ENCODE peak calls at places on chromosomes 7 and 10, in four cellular contexts. F, Q, U and E are unnamed samples.

GRCh38 chr10:6721480-6721879 is 141.4 kb upstream of the PRKCQ start:
- DNase-seq in F (peak), Q (no peak), U (peak), E (peak)

GRCh38 chr10:7419998-7420397 is 9.2 kb upstream of the SFMBT2 start:
- DNase-seq in F (no peak), Q (no peak), U (no peak), E (no peak)

GRCh38 chr10:6120691-6121090 is 31.9 kb downstream of the RBM17 start:
- DNase-seq in F (no peak), Q (no peak), U (no peak), E (peak)

GRCh38 chr7:6228363-6228762 is 44.1 kb downstream of the CYTH3 start:
- DNase-seq in F (peak), Q (no peak), U (no peak), E (peak)

GRCh38 chr7:69772699-69773436 is 174.6 kb downstream of the AUTS2 start:
- DNase-seq in F (no peak), Q (no peak), U (no peak), E (no peak)

GRCh38 chr7:137962875-137963507 is 38.9 kb downstream of the CREB3L2 start:
- DNase-seq in F (no peak), Q (no peak), U (no peak), E (no peak)

GRCh38 chr10:52379287-52379686 is 65.2 kb downstream of the DKK1 start:
- DNase-seq in F (no peak), Q (no peak), U (no peak), E (no peak)

GRCh38 chr7:18399624-18400235 is 95.8 kb upstream of the HDAC9 start:
- DNase-seq in F (peak), Q (no peak), U (no peak), E (no peak)

GRCh38 chr10:133144771-133145170 is 15.2 kb upstream of the KNDC1 start:
- DNase-seq in F (no peak), Q (no peak), U (no peak), E (no peak)

GRCh38 chr7:30755384-30756154 is 3.6 kb downstream of the INMT start:
- DNase-seq in F (peak), Q (no peak), U (no peak), E (peak)

GRCh38 chr10:103333934-103334520 is 16.9 kb downstream of the PCGF6 start:
- DNase-seq in F (peak), Q (no peak), U (no peak), E (peak)

GRCh38 chr10:30185916-30186315 is 126.5 kb upstream of the JCAD start:
- DNase-seq in F (peak), Q (no peak), U (peak), E (peak)

GRCh38 chr7:32660936-32661335 is 165.6 kb downstream of the AVL9 start:
- DNase-seq in F (peak), Q (no peak), U (no peak), E (no peak)

GRCh38 chr10:31708513-31708912 is 220.1 kb downstream of the ARHGAP12 start:
- DNase-seq in F (peak), Q (no peak), U (no peak), E (peak)

GRCh38 chr10:132948351-132948750 is 6.0 kb upstream of the CFAP46 start:
- DNase-seq in F (no peak), Q (no peak), U (no peak), E (no peak)

GRCh38 chr7:10521306-10521705 is 452.4 kb upstream of the PHF14 start:
- DNase-seq in F (no peak), Q (no peak), U (no peak), E (no peak)

GRCh38 chr7:77434570-77434969 is 18.4 kb upstream of the GSAP start:
- DNase-seq in F (peak), Q (no peak), U (peak), E (peak)

GRCh38 chr7:37248396-37248836 is 200.2 kb downstream of the ELMO1 start:
- DNase-seq in F (no peak), Q (no peak), U (no peak), E (no peak)

GRCh38 chr10:19194866-19195265 is 146.3 kb downstream of the MALRD1 start:
- DNase-seq in F (peak), Q (no peak), U (no peak), E (peak)

GRCh38 chr7:43847496-43847895 is 21.8 kb downstream of the MRPS24 start:
- DNase-seq in F (no peak), Q (no peak), U (no peak), E (no peak)

GRCh38 chr7:124106575-124106974 is 73.7 kb upstream of the TMEM229A start:
- DNase-seq in F (no peak), Q (no peak), U (no peak), E (no peak)

GRCh38 chr7:156639426-156640256 is 933 bp upstream of the RNF32 start:
- DNase-seq in F (peak), Q (no peak), U (no peak), E (no peak)

GRCh38 chr10:132675031-132675740 is 110.8 kb downstream of the NKX6-2 start:
- DNase-seq in F (no peak), Q (no peak), U (no peak), E (no peak)

GRCh38 chr10:48235501-48235900 is 39.0 kb downstream of the FRMPD2 start:
- DNase-seq in F (no peak), Q (no peak), U (no peak), E (no peak)

GRCh38 chr7:42272793-42273665 is 36.0 kb upstream of the GLI3 start:
- DNase-seq in F (peak), Q (no peak), U (no peak), E (peak)

GRCh38 chr10:359093-359492 is 223.8 kb downstream of the ZMYND11 start:
- DNase-seq in F (no peak), Q (no peak), U (no peak), E (no peak)

GRCh38 chr10:86301431-86301830 is 65.2 kb downstream of the GRID1 start:
- DNase-seq in F (no peak), Q (no peak), U (no peak), E (no peak)

GRCh38 chr7:27193335-27194001 is 6.4 kb downstream of the HOXA13 start:
- DNase-seq in F (no peak), Q (no peak), U (no peak), E (peak)

GRCh38 chr7:73718438-73718881 is 1.0 kb downstream of the STX1A start:
- DNase-seq in F (no peak), Q (no peak), U (no peak), E (no peak)

GRCh38 chr7:73716318-73716890 is 3.1 kb downstream of the STX1A start:
- DNase-seq in F (peak), Q (no peak), U (no peak), E (no peak)

GRCh38 chr7:73715648-73716317 is 3.7 kb downstream of the STX1A start:
- DNase-seq in F (peak), Q (no peak), U (peak), E (peak)

GRCh38 chr7:73717991-73718405 is 1.5 kb downstream of the STX1A start:
- DNase-seq in F (peak), Q (no peak), U (peak), E (peak)

DNA sequence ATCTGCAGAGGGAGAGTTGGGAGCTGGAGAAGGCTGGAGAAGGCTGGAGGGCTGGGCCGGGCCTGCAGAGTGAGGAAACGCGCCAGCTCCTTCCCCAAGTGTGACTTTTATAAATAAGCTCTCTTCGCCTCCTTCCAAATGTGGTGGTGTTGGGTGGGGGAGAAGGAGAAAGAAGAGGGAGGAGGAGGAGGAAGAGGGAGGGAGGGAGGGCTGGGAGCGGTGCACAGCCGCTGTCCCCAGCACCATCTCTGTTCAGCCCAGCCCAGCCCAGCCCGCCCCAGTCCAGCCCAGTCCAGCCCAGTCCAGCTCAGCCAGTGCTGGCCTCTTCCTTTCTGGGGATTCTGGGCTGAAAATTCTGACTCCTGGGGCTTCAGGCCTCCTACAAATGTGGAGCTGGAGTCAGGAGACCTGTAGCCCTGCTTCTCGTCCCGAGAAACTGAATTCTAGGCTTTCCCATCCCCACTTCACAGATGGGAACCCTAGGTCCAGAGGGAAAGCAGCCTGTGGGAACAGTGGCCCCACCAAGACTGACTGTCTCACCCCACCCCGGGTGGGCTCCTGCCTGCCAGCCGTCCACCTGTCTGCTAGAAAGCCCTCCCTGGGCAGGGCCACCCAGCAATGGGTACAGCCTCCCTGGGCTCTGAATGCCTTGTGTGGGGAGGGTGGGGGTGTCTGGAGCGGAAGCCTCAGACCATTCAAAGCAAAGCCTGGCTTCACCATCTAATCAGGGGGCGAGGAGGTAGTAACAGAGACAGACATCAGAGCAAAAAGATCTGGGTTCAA is 2.3 kb downstream of the STX1A start:
- DNase-seq in F (peak), Q (no peak), U (no peak), E (peak)
- H3K4me3 ChIP-seq in F (peak), Q (no peak), U (no peak), E (peak)

GRCh38 chr10:125160856-125161569 is 650 bp upstream of the CTBP2 start:
- DNase-seq in F (peak), Q (peak), U (no peak), E (peak)
- TF ChIP-seq CTCF in F (no peak), Q (peak), U (no peak), E (no peak)

DNA sequence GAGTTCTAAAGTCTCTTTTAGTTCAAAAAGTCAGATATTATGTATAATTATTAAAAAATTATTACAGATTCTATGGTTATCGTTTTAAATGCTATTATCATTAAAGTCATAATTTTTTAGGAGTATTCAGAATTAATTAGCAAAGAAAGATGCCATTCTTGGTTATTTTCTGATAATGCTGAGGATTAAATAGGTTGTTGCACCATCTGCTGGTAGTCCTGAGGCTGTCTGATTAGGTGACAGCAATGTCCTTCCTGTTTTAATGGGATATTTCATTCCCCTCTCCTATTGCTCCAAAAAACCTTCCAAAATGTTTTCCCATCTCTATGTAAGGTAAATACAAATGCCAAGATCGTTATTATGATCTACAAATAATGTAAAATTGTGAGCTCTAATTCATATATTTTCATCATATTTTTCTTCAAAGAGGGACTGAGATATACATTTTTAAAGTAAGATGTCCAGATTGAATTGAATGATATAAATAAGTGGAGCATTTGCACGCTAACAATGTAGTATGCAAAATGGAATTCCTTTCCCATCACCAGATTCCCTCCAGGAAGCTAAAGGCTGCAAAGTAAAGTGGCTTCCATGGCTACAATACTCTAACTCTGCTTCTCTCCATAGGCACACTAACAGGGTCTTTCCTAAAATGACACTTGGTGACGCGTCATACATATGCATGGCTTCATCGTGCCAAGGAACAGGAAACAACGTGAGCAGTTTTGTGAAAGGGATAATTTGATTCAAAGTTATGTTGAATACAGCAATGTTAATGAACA is 58.8 kb upstream of the AKR1E2 start:
- DNase-seq in F (peak), Q (no peak), U (no peak), E (peak)
- H3K4me3 ChIP-seq in F (no peak), Q (no peak), U (no peak), E (no peak)

DNA sequence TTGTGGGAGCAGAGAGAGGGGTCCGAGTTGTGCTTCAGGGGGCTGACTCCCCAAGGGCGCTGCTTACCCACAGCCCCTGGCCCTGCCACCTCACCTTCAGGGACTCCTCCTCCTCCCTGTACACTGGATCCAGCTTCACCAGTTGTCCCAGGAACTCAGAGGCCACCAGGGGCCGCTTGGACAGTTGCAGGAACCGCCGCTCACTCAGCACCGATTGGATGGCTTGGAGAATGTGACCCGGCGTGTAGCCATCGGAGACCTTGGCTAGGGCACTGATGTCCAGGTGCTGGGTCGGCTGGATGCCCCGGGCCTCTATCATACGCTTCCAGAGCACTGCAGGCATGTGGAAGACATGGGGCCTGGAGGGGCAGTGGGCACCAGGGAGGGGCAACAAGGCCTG is 4.5 kb upstream of the ASB10 start:
- DNase-seq in F (no peak), Q (no peak), U (no peak), E (no peak)
- TF ChIP-seq CTCF in F (no peak), Q (no peak), U (no peak), E (no peak)

DNA sequence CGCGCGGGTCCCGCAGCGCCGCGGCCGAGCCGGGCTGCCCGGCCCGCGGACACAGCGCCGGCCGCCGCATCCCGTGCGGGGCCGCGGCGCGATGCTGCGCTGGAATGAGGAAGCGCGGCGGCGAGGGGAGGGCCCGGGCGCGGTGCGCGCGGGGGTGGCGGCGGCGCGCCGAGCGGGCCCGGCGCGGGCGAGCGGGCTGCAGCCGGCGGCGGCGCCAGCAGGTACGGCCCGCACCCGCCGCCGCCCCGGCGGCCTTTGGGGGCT is 690 bp upstream of the IKZF1 start:
- DNase-seq in F (no peak), Q (no peak), U (no peak), E (no peak)
- H3K4me3 ChIP-seq in F (peak), Q (peak), U (no peak), E (no peak)

DNA sequence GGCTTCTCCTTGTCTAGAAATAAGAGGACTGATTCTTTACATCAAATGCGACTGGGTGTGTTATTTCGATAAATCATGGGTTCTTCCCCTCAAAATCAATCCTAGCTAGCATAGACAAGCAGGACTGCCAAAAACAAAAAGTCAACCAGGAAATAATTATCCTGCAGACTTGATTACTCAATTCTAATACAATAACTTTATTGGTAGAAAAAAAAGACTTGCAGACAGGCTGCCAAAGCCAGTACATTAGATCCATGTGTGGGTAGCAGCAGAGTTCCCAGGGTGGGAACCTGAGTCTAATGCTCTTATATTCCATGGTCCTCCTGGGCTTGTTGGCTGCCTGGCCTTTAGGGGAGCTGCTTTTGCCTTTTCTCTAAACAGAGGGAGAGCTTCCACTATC is 7.8 kb downstream of the AFAP1L2 start:
- DNase-seq in F (no peak), Q (no peak), U (no peak), E (no peak)
- TF ChIP-seq CTCF in F (no peak), Q (no peak), U (no peak), E (no peak)

GRCh38 chr10:2205406-2205805 is 468.1 kb upstream of the ADARB2 start:
- DNase-seq in F (no peak), Q (no peak), U (no peak), E (no peak)
- H3K4me3 ChIP-seq in F (no peak), Q (no peak), U (no peak), E (no peak)

DNA sequence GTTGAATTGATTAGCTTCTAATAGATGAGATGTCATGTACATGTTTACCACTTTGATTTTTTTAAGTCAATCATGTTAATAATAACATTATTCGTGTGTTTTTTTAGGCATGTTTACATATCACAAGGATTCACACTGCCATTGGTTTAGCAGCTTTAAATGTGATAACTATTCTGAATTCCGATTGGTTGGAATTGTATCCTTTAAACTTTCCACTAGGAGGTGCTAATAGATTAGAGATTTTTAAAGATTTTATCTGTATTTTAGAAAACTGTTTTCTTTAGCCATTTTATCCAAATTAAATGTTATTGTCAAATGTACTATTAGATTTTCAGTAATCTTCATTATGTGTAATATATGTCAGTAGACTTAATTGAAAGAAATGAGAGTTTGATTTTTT is 83.2 kb downstream of the HECTD2 start:
- DNase-seq in F (peak), Q (no peak), U (no peak), E (peak)
- TF ChIP-seq CTCF in F (no peak), Q (peak), U (peak), E (peak)

GRCh38 chr7:29189743-29190201 is 4.8 kb upstream of the CHN2 start:
- DNase-seq in F (peak), Q (no peak), U (no peak), E (peak)
- H3K4me3 ChIP-seq in F (no peak), Q (no peak), U (no peak), E (no peak)